ENCODE peak calls at places on chromosomes 2 and 18, in five cellular contexts. H is heart left ventricle, P is fibroblast of lung, G is prostate gland, M is endodermal cell. D is an unnamed sample.

GRCh38 chr2:3703741-3704355 is 473 bp downstream of the DCDC2C start:
- DNase-seq in M (no peak), G (no peak), H (no peak), P (no peak), D (no peak)

GRCh38 chr2:196073521-196073920 is 4.9 kb upstream of the DNAH7 start:
- DNase-seq in H (no peak), G (no peak), P (no peak), M (no peak), D (no peak)

GRCh38 chr2:15177103-15177502 is 384.0 kb downstream of the NBAS start:
- DNase-seq in H (no peak), M (no peak), P (peak; percentile 94), G (no peak), D (no peak)

GRCh38 chr2:222057249-222058073 is 241.3 kb downstream of the PAX3 start:
- DNase-seq in M (no peak), H (no peak), G (no peak), P (no peak), D (no peak)

GRCh38 chr2:51158236-51158635 is 126.3 kb upstream of the NRXN1 start:
- DNase-seq in G (no peak), P (no peak), H (no peak), M (no peak), D (no peak)

GRCh38 chr2:14313351-14313750 is 319.2 kb upstream of the LRATD1 start:
- DNase-seq in M (no peak), G (no peak), H (no peak), P (no peak), D (no peak)

GRCh38 chr2:88442501-88442900 is 10.0 kb downstream of the FOXI3 start:
- DNase-seq in P (no peak), G (no peak), M (no peak), H (no peak), D (no peak)

GRCh38 chr18:13536578-13536977 is 189.8 kb downstream of the FAM210A start:
- DNase-seq in M (no peak), P (no peak), H (no peak), G (no peak), D (no peak)

GRCh38 chr18:62744076-62744705 is 28.9 kb downstream of the PHLPP1 start:
- DNase-seq in G (peak; percentile 15), M (no peak), P (peak; percentile 46), H (no peak), D (no peak)

GRCh38 chr2:151166410-151166809 is 95.3 kb downstream of the RBM43 start:
- DNase-seq in G (no peak), P (no peak), M (no peak), H (no peak), D (no peak)

GRCh38 chr2:62568983-62569837 is 63.2 kb upstream of the TMEM17 start:
- DNase-seq in P (peak; percentile 32), G (no peak), H (no peak), M (no peak), D (no peak)

GRCh38 chr18:50662775-50663383 is 103.0 kb downstream of the MAPK4 start:
- DNase-seq in G (no peak), P (no peak), M (peak; percentile 20), H (peak; percentile 27), D (no peak)

GRCh38 chr2:96954490-96954846 is 31.9 kb downstream of the FAM178B start:
- DNase-seq in G (no peak), M (no peak), P (peak; percentile 5), H (no peak), D (no peak)

GRCh38 chr2:101473911-101474751 is 781 bp downstream of the RFX8 start:
- DNase-seq in M (peak; percentile 86), P (peak; percentile 66), G (no peak), H (peak; percentile 68), D (peak; percentile 30)

GRCh38 chr2:96869281-96869823 is 528 bp downstream of the SEMA4C start:
- DNase-seq in M (peak; percentile 83), G (peak; percentile 77), P (peak; percentile 84), H (peak; percentile 90), D (peak; percentile 80)

GRCh38 chr2:46460991-46461715 is 18.2 kb upstream of the TMEM247 start:
- DNase-seq in M (peak; percentile 94), H (peak; percentile 69), P (peak; percentile 36), G (peak; percentile 64), D (peak; percentile 93)

GRCh38 chr2:98764499-98764898 is 33.6 kb upstream of the MGAT4A start:
- DNase-seq in P (no peak), M (no peak), G (no peak), H (no peak), D (no peak)

DNA sequence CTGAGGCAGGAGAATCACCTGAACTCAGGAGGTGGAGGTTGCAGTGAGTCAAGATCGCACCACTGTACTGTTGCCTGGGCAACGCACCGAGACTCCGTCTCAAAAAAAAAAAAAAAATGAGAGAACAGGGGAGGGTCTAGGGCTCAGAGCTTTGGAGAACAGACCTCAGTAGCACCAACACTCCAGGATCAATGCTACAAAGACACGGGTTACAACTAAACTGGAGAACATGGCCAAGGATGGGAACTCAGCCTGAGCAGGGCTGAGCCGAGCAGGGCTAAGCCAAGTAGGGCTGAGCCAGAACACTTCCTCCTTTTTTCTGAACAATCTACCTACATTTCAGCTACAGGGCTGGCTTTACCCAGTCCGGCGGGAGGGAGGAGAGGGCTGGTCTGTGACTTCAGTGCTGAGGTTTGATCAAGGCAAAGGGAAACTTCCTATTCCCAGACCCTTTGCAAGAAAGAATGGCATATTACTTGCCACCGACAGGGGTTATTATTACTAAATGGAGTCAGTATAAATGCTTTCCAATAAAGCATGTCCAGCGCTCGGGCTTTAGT is 2.9 kb upstream of the CASP8 start:
- DNase-seq in H (peak; percentile 31), G (no peak), M (peak; percentile 63), P (no peak), D (peak; percentile 38)
- H3K4me1 ChIP-seq in H (no peaks in the 10 kb centered on the region), G (no peaks in the 10 kb centered on the region), M (no peaks in the 10 kb centered on the region), P (peaks cover 18% of the 10 kb centered on the region), D (peaks cover 21% of the 10 kb centered on the region)

GRCh38 chr18:78720456-78721250 is 259.0 kb upstream of the SALL3 start:
- DNase-seq in G (no peak), M (no peak), P (no peak), H (no peak), D (no peak)
- TF ChIP-seq CTCF in G (no peak), M (no peak), P (no peak), H (no peak), D (no peak)

DNA sequence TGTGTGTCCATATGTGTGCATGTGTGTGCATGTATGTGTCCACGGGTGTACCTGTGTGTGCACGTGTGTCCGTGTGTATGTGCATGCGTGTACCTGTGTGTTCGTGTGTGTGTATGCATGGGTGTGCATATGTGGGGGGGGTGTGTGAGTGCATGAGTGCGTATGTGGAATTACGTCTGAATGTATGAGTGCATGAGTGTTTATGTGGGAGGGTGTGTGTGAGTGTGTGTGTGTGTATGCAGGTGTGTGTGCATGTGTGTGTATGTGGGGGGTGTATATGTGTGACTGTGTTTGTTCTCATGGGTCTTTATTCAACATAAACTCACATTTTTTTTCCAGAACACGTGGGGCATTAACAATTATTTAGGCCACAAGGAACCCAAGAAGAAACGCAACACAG is 208.4 kb downstream of the SNTG2 start:
- DNase-seq in M (no peak), G (no peak), H (no peak), P (no peak), D (no peak)
- H3K4me1 ChIP-seq in M (no peaks in the 10 kb centered on the region), G (no peaks in the 10 kb centered on the region), H (no peaks in the 10 kb centered on the region), P (no peaks in the 10 kb centered on the region), D (no peaks in the 10 kb centered on the region)

GRCh38 chr18:10519366-10519765 is 6.5 kb upstream of the NAPG start:
- DNase-seq in P (peak; percentile 58), M (no peak), G (no peak), H (no peak), D (no peak)

GRCh38 chr18:10519999-10520935 is 5.6 kb upstream of the NAPG start:
- DNase-seq in H (peak; percentile 87), P (peak; percentile 85), M (peak; percentile 92), G (peak; percentile 87), D (peak; percentile 95)

GRCh38 chr18:10515456-10515855 is 10.4 kb upstream of the NAPG start:
- DNase-seq in M (no peak), H (no peak), P (no peak), G (no peak), D (no peak)

GRCh38 chr18:10516078-10516477 is 9.7 kb upstream of the NAPG start:
- DNase-seq in G (no peak), P (no peak), M (no peak), H (no peak), D (no peak)

DNA sequence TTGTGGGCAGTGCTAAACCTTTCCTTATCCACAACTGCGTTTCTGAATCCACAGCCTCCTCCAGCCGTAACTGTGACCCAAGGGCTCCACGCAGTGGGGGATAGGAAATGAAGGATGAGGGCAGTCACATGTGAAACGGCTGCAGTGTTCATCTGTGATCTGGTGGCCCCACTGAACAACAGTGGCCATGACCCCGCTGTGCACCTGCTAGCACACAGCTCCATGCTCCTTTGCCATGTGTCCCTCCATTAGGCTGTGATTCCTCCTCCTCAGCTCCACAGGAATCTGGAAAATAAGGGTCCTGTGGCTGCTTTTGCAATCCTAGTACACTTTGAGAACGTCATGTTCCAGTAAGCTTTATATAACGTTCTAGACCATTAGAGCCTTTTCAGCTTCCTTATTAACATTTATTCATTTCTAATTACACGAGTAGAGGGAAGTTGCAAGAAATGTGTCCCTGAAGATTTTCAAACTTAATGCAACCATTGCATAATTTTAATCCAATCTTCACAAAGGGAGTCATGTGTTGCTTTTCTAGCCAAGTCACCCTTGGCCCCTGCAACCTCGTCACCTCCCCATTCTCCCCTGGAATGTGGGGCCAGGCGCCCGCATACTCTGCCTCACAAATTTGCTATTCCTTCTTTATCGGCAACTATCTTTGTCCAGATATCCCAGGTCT is 7.1 kb upstream of the NAPG start:
- DNase-seq in H (peak; percentile 57), G (peak; percentile 47), M (no peak), P (peak; percentile 24), D (peak; percentile 72)
- TF ChIP-seq CTCF in H (peak; percentile 38), G (no peak), M (peak; percentile 42), P (peak; percentile 46), D (no peak)

D was measured in adrenal gland.